ENCODE peak calls at places on chromosomes 7 and 10, in four cellular contexts. One of them, this sample, is unnamed.

GRCh38 chr7:139635521-139636240 is 112.2 kb downstream of the CLEC2L start:
- DNase-seq in fibroblast of mammary gland: no peak
- DNase-seq in brain microvascular endothelial cell: no peak
- DNase-seq in astrocyte of the spinal cord: no peak
- DNase-seq in this sample: no peak

GRCh38 chr7:38207843-38208242 is 29.8 kb downstream of the STARD3NL start:
- DNase-seq in fibroblast of mammary gland: no peak
- DNase-seq in astrocyte of the spinal cord: no peak
- DNase-seq in brain microvascular endothelial cell: no peak
- DNase-seq in this sample: no peak

GRCh38 chr7:111842489-111842888 is 280.2 kb upstream of the IMMP2L start:
- DNase-seq in brain microvascular endothelial cell: no peak
- DNase-seq in astrocyte of the spinal cord: no peak
- DNase-seq in fibroblast of mammary gland: no peak
- DNase-seq in this sample: no peak

GRCh38 chr10:5965266-5965665 is 12.1 kb downstream of the IL15RA start:
- DNase-seq in brain microvascular endothelial cell: no peak
- DNase-seq in fibroblast of mammary gland: no peak
- DNase-seq in astrocyte of the spinal cord: no peak
- DNase-seq in this sample: no peak

GRCh38 chr10:78934499-78934898 is 134.3 kb upstream of the ZMIZ1 start:
- DNase-seq in fibroblast of mammary gland: peak; percentile 29
- DNase-seq in astrocyte of the spinal cord: no peak
- DNase-seq in brain microvascular endothelial cell: no peak
- DNase-seq in this sample: no peak

GRCh38 chr7:31466036-31466435 is 47.9 kb upstream of the ITPRID1 start:
- DNase-seq in astrocyte of the spinal cord: no peak
- DNase-seq in brain microvascular endothelial cell: no peak
- DNase-seq in fibroblast of mammary gland: no peak
- DNase-seq in this sample: no peak

GRCh38 chr7:155169498-155170065 is 99.5 kb downstream of the HTR5A start:
- DNase-seq in brain microvascular endothelial cell: no peak
- DNase-seq in astrocyte of the spinal cord: no peak
- DNase-seq in fibroblast of mammary gland: no peak
- DNase-seq in this sample: no peak

GRCh38 chr10:108544500-108545120 is 1378.7 kb downstream of the XPNPEP1 start:
- DNase-seq in brain microvascular endothelial cell: peak; percentile 34
- DNase-seq in astrocyte of the spinal cord: peak; percentile 57
- DNase-seq in fibroblast of mammary gland: peak; percentile 70
- DNase-seq in this sample: no peak

GRCh38 chr7:93719546-93719945 is 145.0 kb upstream of the CALCR start:
- DNase-seq in fibroblast of mammary gland: peak; percentile 55
- DNase-seq in astrocyte of the spinal cord: peak; percentile 91
- DNase-seq in brain microvascular endothelial cell: peak; percentile 93
- DNase-seq in this sample: no peak

GRCh38 chr7:67553378-67553777 is 556.7 kb downstream of the TYW1 start:
- DNase-seq in astrocyte of the spinal cord: no peak
- DNase-seq in brain microvascular endothelial cell: no peak
- DNase-seq in fibroblast of mammary gland: no peak
- DNase-seq in this sample: no peak

GRCh38 chr7:11077816-11078215 is 104.1 kb downstream of the PHF14 start:
- DNase-seq in brain microvascular endothelial cell: no peak
- DNase-seq in astrocyte of the spinal cord: no peak
- DNase-seq in fibroblast of mammary gland: no peak
- DNase-seq in this sample: no peak

GRCh38 chr10:64075604-64076003 is 554.4 kb downstream of the REEP3 start:
- DNase-seq in brain microvascular endothelial cell: no peak
- DNase-seq in astrocyte of the spinal cord: no peak
- DNase-seq in fibroblast of mammary gland: no peak
- DNase-seq in this sample: no peak
- TF ChIP-seq CTCF in brain microvascular endothelial cell: no peak
- TF ChIP-seq CTCF in astrocyte of the spinal cord: no peak
- TF ChIP-seq CTCF in fibroblast of mammary gland: no peak
- TF ChIP-seq CTCF in this sample: no peak

GRCh38 chr10:110221721-110222261 is 14.4 kb downstream of the MXI1 start:
- DNase-seq in astrocyte of the spinal cord: peak; percentile 95
- DNase-seq in fibroblast of mammary gland: peak; percentile 97
- DNase-seq in brain microvascular endothelial cell: peak; percentile 92
- DNase-seq in this sample: no peak
- TF ChIP-seq CTCF in astrocyte of the spinal cord: peak; percentile 47
- TF ChIP-seq CTCF in fibroblast of mammary gland: peak; percentile 23
- TF ChIP-seq CTCF in brain microvascular endothelial cell: peak; percentile 62
- TF ChIP-seq CTCF in this sample: no peak

DNA sequence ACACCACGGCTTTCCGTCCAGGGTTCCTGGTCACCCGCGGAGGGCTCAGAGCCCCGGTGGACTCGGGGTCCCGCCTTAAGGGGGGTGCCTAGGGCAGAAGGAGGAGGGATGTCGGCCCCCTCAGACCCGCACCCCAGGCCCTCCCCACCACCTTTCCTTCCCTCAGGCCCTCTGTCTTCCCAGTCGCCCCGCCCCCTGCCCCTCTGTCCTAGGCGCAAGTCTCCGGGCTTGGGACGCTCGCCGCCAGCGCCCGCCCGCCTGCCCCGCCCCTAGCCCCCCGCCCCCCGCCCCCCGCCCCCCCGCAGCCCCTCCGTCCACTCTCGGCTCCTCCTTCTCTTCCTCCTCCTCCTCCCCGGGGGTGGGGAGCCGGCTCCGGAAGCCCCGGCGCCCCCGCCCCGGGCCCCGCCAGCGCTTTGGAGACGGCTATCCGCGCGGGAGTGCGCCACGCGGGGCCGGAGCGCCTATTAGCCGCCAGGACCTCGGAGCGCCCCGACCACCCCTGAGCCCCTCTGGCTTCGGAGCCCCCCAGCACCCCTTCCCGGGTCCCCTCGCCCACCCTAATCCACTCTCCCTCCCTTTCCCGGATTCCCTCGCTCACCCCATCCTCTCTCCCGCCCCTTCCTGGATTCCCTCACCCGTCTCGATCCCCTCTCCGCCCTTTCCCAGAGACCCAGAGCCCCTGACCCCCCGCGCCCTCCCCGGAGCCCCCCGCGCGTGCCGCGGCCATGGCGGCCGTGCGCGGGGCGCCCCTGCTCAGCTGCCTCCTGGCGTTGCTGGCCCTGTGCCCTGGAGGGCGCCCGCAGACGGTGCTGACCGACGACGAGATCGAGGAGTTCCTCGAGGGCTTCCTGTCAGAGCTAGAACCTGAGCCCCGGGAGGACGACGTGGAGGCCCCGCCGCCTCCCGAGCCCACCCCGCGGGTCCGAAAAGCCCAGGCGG is at the start of gene AEBP1:
- DNase-seq in fibroblast of mammary gland: peak; percentile 38
- DNase-seq in astrocyte of the spinal cord: peak; percentile 30
- DNase-seq in brain microvascular endothelial cell: no peak
- DNase-seq in this sample: peak; percentile 92
- TF ChIP-seq CTCF in fibroblast of mammary gland: no peak
- TF ChIP-seq CTCF in astrocyte of the spinal cord: no peak
- TF ChIP-seq CTCF in brain microvascular endothelial cell: no peak
- TF ChIP-seq CTCF in this sample: no peak

DNA sequence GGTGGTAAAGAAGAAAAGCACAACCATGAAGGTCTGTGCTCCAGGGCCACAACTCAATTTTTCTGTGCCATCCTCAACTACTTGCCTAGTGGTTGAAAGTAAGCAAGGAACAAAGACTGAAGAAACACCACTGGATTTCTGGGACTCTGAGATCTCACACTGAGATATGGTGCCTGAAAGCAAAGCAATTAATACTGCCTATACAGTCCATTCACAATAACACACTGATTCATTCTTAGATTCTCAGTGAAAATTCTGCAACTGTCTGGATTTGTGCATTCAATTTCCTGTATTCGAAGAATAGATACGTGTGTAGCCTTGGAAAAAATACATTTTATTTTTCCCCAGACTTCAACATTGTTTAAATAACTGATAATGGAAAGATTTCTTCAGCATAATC is 116.4 kb upstream of the FAM133B start:
- DNase-seq in brain microvascular endothelial cell: no peak
- DNase-seq in astrocyte of the spinal cord: no peak
- DNase-seq in fibroblast of mammary gland: no peak
- DNase-seq in this sample: no peak
- TF ChIP-seq CTCF in brain microvascular endothelial cell: no peak
- TF ChIP-seq CTCF in astrocyte of the spinal cord: no peak
- TF ChIP-seq CTCF in fibroblast of mammary gland: no peak
- TF ChIP-seq CTCF in this sample: no peak

DNA sequence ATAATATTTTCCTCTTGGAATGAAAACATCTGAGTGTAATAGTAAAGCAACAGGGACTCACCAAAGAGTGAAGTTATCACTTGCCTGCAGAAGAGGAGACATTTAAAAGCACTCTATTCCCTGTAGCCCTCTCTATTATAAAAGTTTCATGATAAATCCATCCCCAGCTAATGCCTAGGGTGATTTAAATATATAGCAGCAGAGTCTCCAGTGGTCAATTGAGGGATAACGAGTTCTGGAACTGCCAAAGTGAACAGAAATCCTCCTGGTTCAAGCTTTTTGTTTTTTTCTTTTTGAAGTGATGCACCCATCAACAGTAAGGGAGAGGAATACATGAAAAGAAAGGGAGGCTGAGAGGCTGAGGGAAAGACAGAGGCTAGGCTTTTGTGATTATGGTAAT is 87.3 kb downstream of the EVX1 start:
- DNase-seq in fibroblast of mammary gland: peak; percentile 7
- DNase-seq in brain microvascular endothelial cell: no peak
- DNase-seq in astrocyte of the spinal cord: no peak
- DNase-seq in this sample: no peak
- TF ChIP-seq CTCF in fibroblast of mammary gland: peak; percentile 29
- TF ChIP-seq CTCF in brain microvascular endothelial cell: peak; percentile 17
- TF ChIP-seq CTCF in astrocyte of the spinal cord: no peak
- TF ChIP-seq CTCF in this sample: no peak

GRCh38 chr10:75407716-75408511 is 6.3 kb upstream of the ZNF503 start:
- DNase-seq in astrocyte of the spinal cord: peak; percentile 49
- DNase-seq in brain microvascular endothelial cell: no peak
- DNase-seq in fibroblast of mammary gland: peak; percentile 28
- DNase-seq in this sample: no peak
- TF ChIP-seq CTCF in astrocyte of the spinal cord: no peak
- TF ChIP-seq CTCF in brain microvascular endothelial cell: no peak
- TF ChIP-seq CTCF in fibroblast of mammary gland: no peak
- TF ChIP-seq CTCF in this sample: no peak

DNA sequence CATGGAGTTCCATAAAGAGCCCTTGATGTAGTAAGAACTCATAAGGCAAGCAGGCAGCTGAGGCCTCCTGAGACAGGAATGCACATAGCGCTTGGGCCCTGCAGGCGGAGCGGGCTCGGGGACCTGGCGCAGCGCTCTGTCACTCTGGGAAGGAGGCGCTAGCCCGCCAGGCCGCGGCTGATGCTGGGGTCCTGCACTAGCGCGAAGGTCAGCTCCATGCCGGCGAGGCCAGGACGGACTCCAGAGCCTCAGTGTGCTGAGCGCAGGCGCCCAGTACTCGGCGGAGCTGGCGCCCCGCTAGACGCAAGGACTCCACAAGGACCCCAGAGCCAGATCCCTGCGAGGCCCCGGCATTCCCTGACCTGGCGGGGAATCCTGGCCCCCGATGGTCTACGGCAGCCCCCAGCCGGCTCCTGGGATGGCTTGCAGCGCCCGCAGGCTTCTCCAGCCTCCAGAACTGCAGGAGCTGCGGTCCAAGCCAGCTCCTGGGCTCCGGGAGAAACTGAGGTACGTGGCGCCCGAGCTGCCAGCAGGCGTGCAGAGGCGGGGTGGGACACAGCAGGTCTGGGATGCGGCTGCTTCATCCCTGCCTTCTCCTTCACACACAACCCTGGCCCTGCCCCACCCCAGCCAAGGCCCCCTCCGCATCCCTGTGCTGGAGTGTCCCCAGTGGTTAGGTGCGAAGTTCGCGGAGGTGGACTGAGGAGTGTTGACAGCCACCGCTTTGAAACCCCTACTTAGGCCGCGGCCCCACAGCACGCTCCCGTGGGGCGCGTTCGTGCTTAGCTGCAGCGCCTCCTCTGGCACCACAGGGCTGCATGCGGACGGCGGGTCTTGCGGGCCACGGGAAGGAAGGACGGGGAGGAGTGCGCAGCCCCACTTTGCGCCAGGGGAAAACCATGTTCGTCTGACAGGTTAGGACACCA is 761.5 kb upstream of the POM121L12 start:
- DNase-seq in astrocyte of the spinal cord: no peak
- DNase-seq in fibroblast of mammary gland: no peak
- DNase-seq in brain microvascular endothelial cell: no peak
- DNase-seq in this sample: no peak
- TF ChIP-seq CTCF in astrocyte of the spinal cord: no peak
- TF ChIP-seq CTCF in fibroblast of mammary gland: no peak
- TF ChIP-seq CTCF in brain microvascular endothelial cell: no peak
- TF ChIP-seq CTCF in this sample: no peak

This sample was measured in D721Med.